ENCODE peak calls at places on chromosomes 1 and 21, in ten cellular contexts. Q is tibial nerve, U is progenitor cell of endocrine pancreas, G is AG10803, Y is Caco-2, I is A549, H is fibroblast of lung, V is neural crest cell, A is cardiac muscle cell, J is bronchial epithelial cell. D is an unnamed sample.

GRCh38 chr1:192980856-192981255 is 78.3 kb downstream of the UCHL5 start:
- DNase-seq in U (no peak), V (no peak), G (no peak), I (no peak), J (peak; percentile 42), Q (no peak), A (no peak), Y (no peak), H (no peak), D (no peak)

GRCh38 chr1:206901944-206902343 is 4.7 kb downstream of the IL24 start:
- DNase-seq in J (no peak), V (no peak), I (no peak), Q (no peak), A (no peak), G (no peak), Y (no peak), H (no peak), U (no peak), D (no peak)

GRCh38 chr1:109040627-109041613 is 982 bp downstream of the WDR47 start:
- DNase-seq in A (peak; percentile 49), Y (peak; percentile 2), U (peak; percentile 11), H (peak; percentile 41), G (peak; percentile 8), J (peak; percentile 13), I (peak; percentile 9), V (peak; percentile 26), Q (no peak), D (peak; percentile 61)

GRCh38 chr1:31203215-31203614 is 36.5 kb downstream of the NKAIN1 start:
- DNase-seq in U (no peak), Q (peak; percentile 11), G (no peak), V (no peak), J (no peak), A (no peak), Y (no peak), H (no peak), I (no peak), D (no peak)

GRCh38 chr21:43910460-43910859 is 45.4 kb downstream of the AGPAT3 start:
- DNase-seq in U (no peak), H (no peak), J (no peak), G (no peak), I (no peak), Q (no peak), Y (no peak), V (no peak), A (no peak), D (no peak)

GRCh38 chr21:34734696-34735095 is 65.9 kb downstream of the CLIC6 start:
- DNase-seq in I (no peak), Y (no peak), J (peak; percentile 84), U (no peak), A (peak; percentile 4), Q (no peak), H (no peak), V (no peak), G (no peak), D (no peak)

GRCh38 chr1:198943484-198943883 is 304.6 kb downstream of the PTPRC start:
- DNase-seq in Q (no peak), A (no peak), Y (no peak), V (no peak), H (no peak), U (no peak), I (no peak), J (no peak), G (no peak), D (no peak)

GRCh38 chr1:54876814-54877213 is 10.2 kb downstream of the DHCR24 start:
- DNase-seq in G (no peak), J (no peak), A (no peak), I (no peak), Q (no peak), U (no peak), V (no peak), H (no peak), Y (peak; percentile 57), D (no peak)

GRCh38 chr1:25651036-25651640 is 34.5 kb downstream of the MAN1C1 start:
- DNase-seq in J (no peak), Y (no peak), H (no peak), U (peak; percentile 5), I (no peak), A (no peak), V (no peak), G (no peak), Q (no peak), D (no peak)

GRCh38 chr21:38297193-38297592 is 40.4 kb downstream of the KCNJ15 start:
- DNase-seq in G (peak; percentile 88), Y (no peak), J (peak; percentile 36), V (no peak), A (peak; percentile 10), I (no peak), H (peak; percentile 58), U (no peak), Q (no peak), D (no peak)

GRCh38 chr21:19031956-19032355 is 628.4 kb upstream of the TMPRSS15 start:
- DNase-seq in H (no peak), Q (no peak), U (no peak), G (no peak), J (no peak), V (no peak), I (no peak), A (peak; percentile 20), Y (no peak), D (peak; percentile 23)

GRCh38 chr21:36917487-36918158 is 48.8 kb downstream of the HLCS start:
- DNase-seq in J (peak; percentile 60), A (peak; percentile 57), G (peak; percentile 40), H (peak; percentile 76), Q (no peak), V (no peak), I (peak; percentile 43), Y (peak; percentile 65), U (no peak), D (peak; percentile 30)

GRCh38 chr1:32200226-32201010 is at the start of gene CCDC28B:
- DNase-seq in G (peak; percentile 70), I (peak; percentile 49), Q (peak; percentile 65), A (peak; percentile 74), U (no peak), Y (peak; percentile 40), V (peak; percentile 66), J (peak; percentile 42), H (peak; percentile 71), D (peak; percentile 86)

GRCh38 chr1:94621392-94621791 is 79.8 kb upstream of the F3 start:
- DNase-seq in H (no peak), G (no peak), U (no peak), A (no peak), V (no peak), Y (no peak), I (no peak), Q (no peak), J (peak; percentile 98), D (no peak)

GRCh38 chr21:43031121-43031624 is 44.5 kb downstream of the CBS start:
- DNase-seq in Y (no peak), G (no peak), J (no peak), H (no peak), V (no peak), Q (peak; percentile 14), A (no peak), I (no peak), U (no peak), D (no peak)

GRCh38 chr21:45169001-45169400 is 94.6 kb downstream of the ADARB1 start:
- DNase-seq in Q (no peak), U (no peak), V (no peak), Y (no peak), H (no peak), I (no peak), G (no peak), A (no peak), J (no peak), D (no peak)

GRCh38 chr1:2825487-2826189 is 24.1 kb upstream of the TTC34 start:
- DNase-seq in I (no peak), Y (no peak), J (no peak), H (no peak), U (no peak), Q (no peak), V (no peak), G (no peak), A (no peak), D (no peak)

GRCh38 chr1:209767105-209767504 is 11.3 kb downstream of the TRAF3IP3 start:
- DNase-seq in V (no peak), U (no peak), I (no peak), Q (no peak), Y (no peak), J (no peak), H (no peak), A (no peak), G (no peak), D (no peak)

DNA sequence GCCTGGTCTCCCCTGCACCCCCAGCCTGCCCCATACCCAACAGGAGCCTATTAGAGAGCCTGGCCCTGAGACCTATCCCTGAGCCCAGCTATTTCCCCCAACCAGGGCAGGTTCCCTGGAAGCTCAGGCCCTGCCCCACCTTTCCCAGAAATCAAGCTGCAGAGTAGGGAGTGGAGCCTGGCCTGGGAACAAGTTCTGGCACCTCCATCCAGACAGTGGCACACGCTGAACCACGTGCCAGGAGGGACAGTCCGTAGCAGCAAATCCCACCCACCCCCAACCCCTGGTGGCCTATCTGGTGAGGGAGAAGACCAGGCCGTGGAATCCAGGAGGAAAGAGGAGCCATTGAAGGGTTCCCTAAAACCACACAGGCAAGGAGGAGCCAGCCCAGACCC is 22.6 kb downstream of the TNNT2 start:
- DNase-seq in H (no peak), Y (no peak), A (no peak), U (no peak), I (no peak), V (no peak), G (no peak), Q (no peak), J (no peak), D (peak; percentile 8)
- TF ChIP-seq CTCF in H (no peak), Y (no peak), A (no peak), U (no peak), I (no peak), V (no peak), G (no peak), Q (no peak), J (no peak), D (no peak)

DNA sequence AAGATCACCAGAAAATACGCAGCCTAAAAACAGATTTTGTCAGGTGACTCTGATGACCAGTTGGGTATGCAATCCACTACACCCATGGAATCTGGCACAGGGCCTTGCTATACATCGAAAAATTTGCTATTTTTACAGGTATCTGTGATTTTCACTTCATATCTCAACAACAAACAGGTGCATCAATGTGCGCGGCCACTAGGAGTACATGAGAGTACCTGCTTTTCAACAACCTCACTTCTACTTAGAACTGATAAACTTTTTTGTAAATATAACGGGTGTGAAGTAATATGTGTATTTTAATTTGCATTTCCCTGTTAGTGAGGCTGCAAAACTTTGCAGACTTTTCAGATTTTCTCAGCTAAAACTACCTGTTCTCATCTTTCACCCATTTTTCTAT is 80.8 kb downstream of the SLC45A1 start:
- DNase-seq in I (no peak), Y (no peak), U (no peak), H (no peak), Q (no peak), J (no peak), V (no peak), A (no peak), G (no peak), D (no peak)
- TF ChIP-seq CTCF in I (no peak), Y (peak; percentile 27), U (peak; percentile 32), H (peak; percentile 8), Q (no peak), J (no peak), V (peak; percentile 44), A (no peak), G (no peak), D (peak; percentile 33)

GRCh38 chr1:153968000-153968363 is 280 bp downstream of the CREB3L4 start:
- DNase-seq in I (no peak), H (no peak), Q (no peak), V (no peak), G (no peak), J (no peak), A (no peak), U (no peak), Y (peak; percentile 33), D (no peak)
- TF ChIP-seq CTCF in I (no peak), H (no peak), Q (no peak), V (peak; percentile 4), G (no peak), J (no peak), A (no peak), U (no peak), Y (no peak), D (peak; percentile 5)

GRCh38 chr1:28112388-28113311 is 24.2 kb upstream of the EYA3 start:
- DNase-seq in V (no peak), A (no peak), I (no peak), Y (peak; percentile 9), H (peak; percentile 56), Q (peak; percentile 31), U (no peak), G (peak; percentile 52), J (peak; percentile 55), D (no peak)
- TF ChIP-seq CTCF in V (no peak), A (peak; percentile 19), I (no peak), Y (no peak), H (peak; percentile 17), Q (no peak), U (no peak), G (peak; percentile 23), J (no peak), D (no peak)

D was measured in glutamatergic neuron.